ENCODE peak calls at places on chromosomes 5 and 9, in eight cellular contexts. One of them, this sample, is unnamed.

GRCh38 chr5:93924628-93925027 is 183.2 kb upstream of the POU5F2 start:
- DNase-seq in IMR-90: peak; percentile 8
- DNase-seq in adrenal gland: no peak
- DNase-seq in A549: no peak
- DNase-seq in GM12878: no peak
- DNase-seq in esophagus squamous epithelium: no peak
- DNase-seq in tibial nerve: no peak
- DNase-seq in stomach: no peak
- DNase-seq in this sample: no peak

GRCh38 chr5:59760798-59761348 is 132.7 kb downstream of the PDE4D start:
- DNase-seq in esophagus squamous epithelium: no peak
- DNase-seq in IMR-90: peak; percentile 55
- DNase-seq in tibial nerve: no peak
- DNase-seq in A549: no peak
- DNase-seq in adrenal gland: no peak
- DNase-seq in stomach: no peak
- DNase-seq in GM12878: no peak
- DNase-seq in this sample: no peak

GRCh38 chr5:4921929-4922328 is 218.2 kb upstream of the ADAMTS16 start:
- DNase-seq in IMR-90: no peak
- DNase-seq in adrenal gland: no peak
- DNase-seq in A549: no peak
- DNase-seq in stomach: no peak
- DNase-seq in tibial nerve: no peak
- DNase-seq in esophagus squamous epithelium: no peak
- DNase-seq in GM12878: no peak
- DNase-seq in this sample: no peak

GRCh38 chr5:1420211-1421195 is 24.7 kb downstream of the SLC6A3 start:
- DNase-seq in IMR-90: no peak
- DNase-seq in adrenal gland: no peak
- DNase-seq in stomach: no peak
- DNase-seq in tibial nerve: no peak
- DNase-seq in GM12878: no peak
- DNase-seq in esophagus squamous epithelium: no peak
- DNase-seq in A549: no peak
- DNase-seq in this sample: no peak

GRCh38 chr9:114855488-114855887 is 49.6 kb upstream of the TNFSF15 start:
- DNase-seq in esophagus squamous epithelium: no peak
- DNase-seq in tibial nerve: no peak
- DNase-seq in GM12878: no peak
- DNase-seq in A549: no peak
- DNase-seq in adrenal gland: no peak
- DNase-seq in IMR-90: peak; percentile 12
- DNase-seq in stomach: no peak
- DNase-seq in this sample: no peak

GRCh38 chr9:126491256-126491879 is 122.4 kb upstream of the LMX1B start:
- DNase-seq in tibial nerve: no peak
- DNase-seq in esophagus squamous epithelium: no peak
- DNase-seq in stomach: peak; percentile 52
- DNase-seq in IMR-90: peak; percentile 69
- DNase-seq in A549: no peak
- DNase-seq in adrenal gland: peak; percentile 80
- DNase-seq in GM12878: no peak
- DNase-seq in this sample: no peak

GRCh38 chr9:136051568-136052432 is 43.3 kb downstream of the NACC2 start:
- DNase-seq in tibial nerve: peak; percentile 51
- DNase-seq in GM12878: no peak
- DNase-seq in adrenal gland: peak; percentile 64
- DNase-seq in stomach: peak; percentile 85
- DNase-seq in IMR-90: peak; percentile 94
- DNase-seq in esophagus squamous epithelium: no peak
- DNase-seq in A549: peak; percentile 90
- DNase-seq in this sample: peak; percentile 18

GRCh38 chr9:137388589-137389427 is 34.2 kb downstream of the EXD3 start:
- DNase-seq in tibial nerve: no peak
- DNase-seq in stomach: no peak
- DNase-seq in IMR-90: no peak
- DNase-seq in A549: no peak
- DNase-seq in GM12878: no peak
- DNase-seq in adrenal gland: no peak
- DNase-seq in esophagus squamous epithelium: no peak
- DNase-seq in this sample: no peak

GRCh38 chr9:113310538-113310937 is 7.4 kb upstream of the RNF183 start:
- DNase-seq in GM12878: no peak
- DNase-seq in adrenal gland: peak; percentile 70
- DNase-seq in stomach: no peak
- DNase-seq in tibial nerve: no peak
- DNase-seq in esophagus squamous epithelium: no peak
- DNase-seq in IMR-90: no peak
- DNase-seq in A549: no peak
- DNase-seq in this sample: no peak

GRCh38 chr9:135126480-135127187 is 39.2 kb downstream of the OLFM1 start:
- DNase-seq in IMR-90: no peak
- DNase-seq in A549: peak; percentile 58
- DNase-seq in GM12878: no peak
- DNase-seq in esophagus squamous epithelium: no peak
- DNase-seq in tibial nerve: no peak
- DNase-seq in stomach: no peak
- DNase-seq in adrenal gland: peak; percentile 84
- DNase-seq in this sample: no peak

GRCh38 chr5:132947661-132948060 is 15.8 kb downstream of the AFF4 start:
- DNase-seq in tibial nerve: no peak
- DNase-seq in esophagus squamous epithelium: no peak
- DNase-seq in GM12878: no peak
- DNase-seq in A549: no peak
- DNase-seq in stomach: no peak
- DNase-seq in adrenal gland: no peak
- DNase-seq in IMR-90: peak; percentile 67
- DNase-seq in this sample: no peak

GRCh38 chr9:135488527-135488926 is 8.9 kb downstream of the PPP1R26 start:
- DNase-seq in IMR-90: no peak
- DNase-seq in adrenal gland: no peak
- DNase-seq in esophagus squamous epithelium: no peak
- DNase-seq in A549: no peak
- DNase-seq in GM12878: no peak
- DNase-seq in tibial nerve: no peak
- DNase-seq in stomach: no peak
- DNase-seq in this sample: no peak

GRCh38 chr9:70403166-70403565 is 11.3 kb downstream of the KLF9 start:
- DNase-seq in adrenal gland: no peak
- DNase-seq in A549: no peak
- DNase-seq in stomach: no peak
- DNase-seq in esophagus squamous epithelium: no peak
- DNase-seq in GM12878: no peak
- DNase-seq in IMR-90: no peak
- DNase-seq in tibial nerve: no peak
- DNase-seq in this sample: no peak

GRCh38 chr5:146860213-146860891 is 18.2 kb downstream of the PPP2R2B start:
- DNase-seq in esophagus squamous epithelium: no peak
- DNase-seq in tibial nerve: no peak
- DNase-seq in adrenal gland: no peak
- DNase-seq in GM12878: no peak
- DNase-seq in A549: no peak
- DNase-seq in IMR-90: no peak
- DNase-seq in stomach: no peak
- DNase-seq in this sample: no peak

GRCh38 chr9:135797507-135798302 is 95.7 kb downstream of the KCNT1 start:
- DNase-seq in adrenal gland: peak; percentile 67
- DNase-seq in A549: peak; percentile 79
- DNase-seq in stomach: peak; percentile 31
- DNase-seq in GM12878: no peak
- DNase-seq in IMR-90: peak; percentile 31
- DNase-seq in tibial nerve: no peak
- DNase-seq in esophagus squamous epithelium: no peak
- DNase-seq in this sample: peak; percentile 70

GRCh38 chr5:89190515-89191265 is 307.7 kb upstream of the MEF2C start:
- DNase-seq in tibial nerve: no peak
- DNase-seq in esophagus squamous epithelium: no peak
- DNase-seq in GM12878: no peak
- DNase-seq in IMR-90: no peak
- DNase-seq in adrenal gland: no peak
- DNase-seq in stomach: no peak
- DNase-seq in A549: no peak
- DNase-seq in this sample: no peak

GRCh38 chr5:62208218-62208852 is 97.7 kb upstream of the KIF2A start:
- DNase-seq in stomach: no peak
- DNase-seq in esophagus squamous epithelium: no peak
- DNase-seq in A549: no peak
- DNase-seq in tibial nerve: no peak
- DNase-seq in adrenal gland: no peak
- DNase-seq in GM12878: no peak
- DNase-seq in IMR-90: no peak
- DNase-seq in this sample: no peak

GRCh38 chr5:139543423-139543991 is 17.6 kb upstream of the UBE2D2 start:
- DNase-seq in esophagus squamous epithelium: peak; percentile 12
- DNase-seq in A549: no peak
- DNase-seq in stomach: peak; percentile 55
- DNase-seq in GM12878: no peak
- DNase-seq in tibial nerve: no peak
- DNase-seq in IMR-90: peak; percentile 5
- DNase-seq in adrenal gland: peak; percentile 85
- DNase-seq in this sample: peak; percentile 65
- TF ChIP-seq POLR2A in esophagus squamous epithelium: no peak
- TF ChIP-seq POLR2A in A549: no peak
- TF ChIP-seq POLR2A in stomach: no peak
- TF ChIP-seq POLR2A in GM12878: peak; percentile 30
- TF ChIP-seq POLR2A in tibial nerve: no peak
- TF ChIP-seq POLR2A in IMR-90: no peak
- TF ChIP-seq POLR2A in adrenal gland: no peak
- TF ChIP-seq POLR2A in this sample: no peak

GRCh38 chr9:132079391-132080071 is at the start of gene MED27:
- DNase-seq in A549: peak; percentile 92
- DNase-seq in stomach: peak; percentile 96
- DNase-seq in IMR-90: peak; percentile 91
- DNase-seq in tibial nerve: peak; percentile 85
- DNase-seq in adrenal gland: peak; percentile 98
- DNase-seq in GM12878: peak; percentile 71
- DNase-seq in esophagus squamous epithelium: peak; percentile 57
- DNase-seq in this sample: peak; percentile 78
- TF ChIP-seq POLR2A in A549: peak; percentile 53
- TF ChIP-seq POLR2A in stomach: no peak
- TF ChIP-seq POLR2A in IMR-90: peak; percentile 70
- TF ChIP-seq POLR2A in tibial nerve: no peak
- TF ChIP-seq POLR2A in adrenal gland: peak; percentile 27
- TF ChIP-seq POLR2A in GM12878: peak; percentile 65
- TF ChIP-seq POLR2A in esophagus squamous epithelium: no peak
- TF ChIP-seq POLR2A in this sample: peak; percentile 63

GRCh38 chr5:119269061-119269579 is 86.7 kb upstream of the TNFAIP8 start:
- DNase-seq in IMR-90: peak; percentile 35
- DNase-seq in A549: no peak
- DNase-seq in GM12878: no peak
- DNase-seq in stomach: peak; percentile 39
- DNase-seq in tibial nerve: no peak
- DNase-seq in adrenal gland: peak; percentile 52
- DNase-seq in esophagus squamous epithelium: no peak
- DNase-seq in this sample: no peak

GRCh38 chr5:119268387-119269060 is 87.3 kb upstream of the TNFAIP8 start:
- DNase-seq in stomach: peak; percentile 97
- DNase-seq in adrenal gland: peak; percentile 97
- DNase-seq in A549: peak; percentile 81
- DNase-seq in tibial nerve: peak; percentile 94
- DNase-seq in GM12878: peak; percentile 87
- DNase-seq in esophagus squamous epithelium: peak; percentile 88
- DNase-seq in IMR-90: peak; percentile 90
- DNase-seq in this sample: peak; percentile 82

GRCh38 chr5:119270955-119271757 is 84.7 kb upstream of the TNFAIP8 start:
- DNase-seq in GM12878: no peak
- DNase-seq in IMR-90: no peak
- DNase-seq in tibial nerve: no peak
- DNase-seq in stomach: peak; percentile 57
- DNase-seq in adrenal gland: no peak
- DNase-seq in esophagus squamous epithelium: no peak
- DNase-seq in A549: no peak
- DNase-seq in this sample: no peak

GRCh38 chr5:119271758-119272730 is 83.8 kb upstream of the TNFAIP8 start:
- DNase-seq in IMR-90: no peak
- DNase-seq in adrenal gland: no peak
- DNase-seq in stomach: no peak
- DNase-seq in tibial nerve: no peak
- DNase-seq in A549: no peak
- DNase-seq in esophagus squamous epithelium: no peak
- DNase-seq in GM12878: no peak
- DNase-seq in this sample: no peak

DNA sequence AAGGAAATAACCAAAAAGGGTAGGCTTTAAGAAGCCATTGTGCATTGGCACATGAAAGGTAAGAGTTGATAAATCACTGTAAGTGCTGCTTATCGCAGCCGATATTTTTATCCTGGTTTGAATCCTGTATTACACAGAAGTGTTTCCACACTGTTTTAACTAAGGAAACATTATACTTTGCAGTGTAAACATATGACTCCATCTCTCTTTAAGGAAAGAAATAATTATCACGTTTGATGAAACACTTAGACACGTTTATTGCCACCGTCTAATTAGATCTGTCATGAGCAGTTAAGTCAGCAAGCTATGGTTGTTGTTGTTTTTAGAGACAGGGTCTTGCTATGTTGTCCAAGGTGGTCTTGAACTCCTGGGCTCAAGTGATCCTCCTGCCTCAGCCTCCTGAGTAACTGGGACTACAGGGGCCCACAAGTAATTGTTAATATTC is 85.7 kb upstream of the TNFAIP8 start:
- DNase-seq in stomach: no peak
- DNase-seq in tibial nerve: no peak
- DNase-seq in adrenal gland: no peak
- DNase-seq in GM12878: no peak
- DNase-seq in IMR-90: no peak
- DNase-seq in esophagus squamous epithelium: no peak
- DNase-seq in A549: no peak
- DNase-seq in this sample: no peak
- TF ChIP-seq POLR2A in stomach: no peak
- TF ChIP-seq POLR2A in tibial nerve: no peak
- TF ChIP-seq POLR2A in adrenal gland: no peak
- TF ChIP-seq POLR2A in GM12878: no peak
- TF ChIP-seq POLR2A in IMR-90: no peak
- TF ChIP-seq POLR2A in esophagus squamous epithelium: no peak
- TF ChIP-seq POLR2A in A549: no peak
- TF ChIP-seq POLR2A in this sample: no peak

DNA sequence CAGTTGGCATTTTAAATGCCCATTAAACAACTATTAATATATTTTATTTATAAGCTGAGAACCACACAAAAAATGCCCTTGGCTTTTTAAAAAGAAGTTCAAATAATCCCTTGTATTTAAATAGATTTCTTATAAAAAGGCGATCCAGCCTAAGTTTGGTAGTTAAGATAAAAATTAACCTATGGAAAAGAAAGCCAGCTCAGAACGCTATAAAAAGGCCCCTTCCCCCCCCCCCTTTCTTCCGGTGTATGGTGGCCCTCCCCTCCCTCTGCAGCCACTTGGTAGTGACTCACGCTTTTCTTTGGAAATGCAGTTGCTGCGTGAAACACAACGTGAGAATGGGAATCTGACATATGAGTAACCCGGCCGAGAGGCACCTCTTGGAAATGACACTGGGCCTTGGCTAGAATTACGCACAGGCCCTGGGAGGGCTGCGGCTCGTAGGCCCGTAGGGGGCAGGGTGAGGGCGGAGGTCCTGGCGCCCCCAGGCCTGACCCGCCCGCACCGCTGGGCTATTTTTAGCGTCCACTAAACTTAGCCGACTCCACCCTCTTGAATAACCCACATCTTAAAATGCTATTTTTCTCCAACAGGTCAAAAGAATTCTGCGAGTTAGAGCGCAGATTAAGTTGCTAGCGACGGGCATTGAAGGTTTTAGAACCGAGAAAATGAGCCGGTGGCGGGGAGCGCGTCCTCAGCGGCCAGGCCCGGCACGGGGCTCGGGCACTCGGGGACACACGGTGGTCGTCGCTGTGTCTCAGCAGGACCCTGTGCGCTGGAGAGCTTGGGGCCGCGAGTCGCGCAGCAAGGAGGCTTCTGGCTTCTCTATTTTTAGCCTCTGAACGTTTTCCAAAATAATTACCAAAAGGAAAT is 168.7 kb downstream of the AUH start:
- DNase-seq in GM12878: no peak
- DNase-seq in A549: peak; percentile 95
- DNase-seq in adrenal gland: peak; percentile 96
- DNase-seq in stomach: peak; percentile 74
- DNase-seq in esophagus squamous epithelium: no peak
- DNase-seq in tibial nerve: peak; percentile 75
- DNase-seq in IMR-90: peak; percentile 100
- DNase-seq in this sample: no peak
- TF ChIP-seq POLR2A in GM12878: no peak
- TF ChIP-seq POLR2A in A549: no peak
- TF ChIP-seq POLR2A in adrenal gland: peak; percentile 31
- TF ChIP-seq POLR2A in stomach: no peak
- TF ChIP-seq POLR2A in esophagus squamous epithelium: no peak
- TF ChIP-seq POLR2A in tibial nerve: peak; percentile 7
- TF ChIP-seq POLR2A in IMR-90: peak; percentile 56
- TF ChIP-seq POLR2A in this sample: no peak